ENCODE peak calls at places on chromosomes 12 and 14, in four cellular contexts. T is CD8-positive, alpha-beta T cell; I is fibroblast of mammary gland; H is ELR. J is an unnamed sample.

GRCh38 chr12:132351751-132352495 is 22.5 kb upstream of the GALNT9 start:
- DNase-seq in T (no peak), I (no peak), H (no peak), J (no peak)

GRCh38 chr14:44657153-44657552 is 150.1 kb upstream of the FSCB start:
- DNase-seq in T (no peak), I (no peak), H (no peak), J (no peak)

GRCh38 chr12:107462428-107463332 is 222.9 kb upstream of the PWP1 start:
- DNase-seq in T (no peak), I (no peak), H (no peak), J (no peak)

GRCh38 chr12:95942106-95942531 is 295 bp downstream of the CCDC38 start:
- DNase-seq in T (peak), I (no peak), H (no peak), J (no peak)

GRCh38 chr14:92122351-92122677 is 545 bp downstream of the CPSF2 start:
- DNase-seq in T (no peak), I (peak), H (peak), J (no peak)

GRCh38 chr14:79426103-79426755 is 785.1 kb downstream of the DIO2 start:
- DNase-seq in T (no peak), I (no peak), H (no peak), J (no peak)

GRCh38 chr14:81517798-81518398 is 15.8 kb downstream of the SEL1L start:
- DNase-seq in T (no peak), I (peak), H (no peak), J (no peak)

GRCh38 chr12:94596596-94596995 is 53.8 kb downstream of the TMCC3 start:
- DNase-seq in T (no peak), I (peak), H (peak), J (no peak)

GRCh38 chr12:51784688-51785087 is 63.8 kb downstream of the FIGNL2 start:
- DNase-seq in T (no peak), I (no peak), H (no peak), J (no peak)

GRCh38 chr12:2691001-2691339 is 103.8 kb upstream of the FKBP4 start:
- DNase-seq in T (peak), I (peak), H (no peak), J (peak)

GRCh38 chr14:98325761-98326160 is 946.2 kb downstream of the BCL11B start:
- DNase-seq in T (no peak), I (no peak), H (no peak), J (no peak)